ENCODE peak calls at places on chromosomes 16 and 17, in seven cellular contexts. S is astrocyte, L is K562, F is GM23248, B is IMR-90, N is GM12878, Y is neural progenitor cell. C is an unnamed sample.

GRCh38 chr16:87918314-87918713 is 18.0 kb downstream of the CA5A start:
- DNase-seq in N (no peak), F (peak; percentile 85), B (no peak), S (no peak), L (no peak), Y (no peak), C (no peak)

GRCh38 chr17:63694974-63695773 is 4.8 kb downstream of the LIMD2 start:
- DNase-seq in S (no peak), Y (no peak), F (no peak), L (no peak), B (no peak), N (no peak), C (no peak)

GRCh38 chr16:1486551-1487390 is 2.0 kb downstream of the PTX4 start:
- DNase-seq in F (no peak), L (no peak), Y (no peak), N (no peak), B (no peak), S (no peak), C (no peak)

GRCh38 chr17:9021985-9022552 is 759 bp downstream of the NTN1 start:
- DNase-seq in N (no peak), L (no peak), Y (peak; percentile 76), F (peak; percentile 62), B (peak; percentile 4), S (peak; percentile 27), C (peak; percentile 51)

GRCh38 chr17:82838386-82839063 is 1.3 kb downstream of the ZNF750 start:
- DNase-seq in B (peak; percentile 17), S (no peak), Y (no peak), F (peak; percentile 8), L (no peak), N (no peak), C (peak; percentile 59)

GRCh38 chr17:71516149-71516548 is 604.7 kb upstream of the SOX9 start:
- DNase-seq in L (no peak), Y (no peak), N (no peak), B (no peak), S (no peak), F (no peak), C (no peak)

GRCh38 chr17:41284043-41284442 is 8.5 kb downstream of the KRTAP9-7 start:
- DNase-seq in F (peak; percentile 10), L (peak; percentile 0), B (peak; percentile 41), N (no peak), Y (no peak), S (peak; percentile 61), C (no peak)

GRCh38 chr17:5164465-5164864 is 27.2 kb downstream of the ZNF594 start:
- DNase-seq in Y (no peak), L (no peak), S (no peak), B (no peak), N (no peak), F (no peak), C (no peak)

GRCh38 chr16:19718624-19718965 is 524 bp downstream of the IQCK start:
- DNase-seq in B (peak; percentile 9), F (peak; percentile 52), Y (peak; percentile 78), L (no peak), S (no peak), N (no peak), C (peak; percentile 17)

GRCh38 chr16:19694989-19695388 is 23.0 kb downstream of the KNOP1 start:
- DNase-seq in Y (no peak), N (no peak), L (no peak), B (no peak), S (no peak), F (peak; percentile 16), C (no peak)

GRCh38 chr16:86286991-86287640 is 223.2 kb upstream of the FOXF1 start:
- DNase-seq in Y (peak; percentile 64), F (no peak), B (no peak), N (no peak), S (no peak), L (no peak), C (no peak)

GRCh38 chr17:13597723-13598347 is 3.9 kb downstream of the HS3ST3A1 start:
- DNase-seq in Y (peak; percentile 65), B (peak; percentile 64), N (no peak), F (peak; percentile 73), S (peak; percentile 61), L (no peak), C (peak; percentile 31)

GRCh38 chr17:2828396-2829038 is 32.3 kb downstream of the RAP1GAP2 start:
- DNase-seq in Y (peak; percentile 86), L (peak; percentile 81), S (no peak), B (peak; percentile 19), N (no peak), F (peak; percentile 61), C (peak; percentile 40)

GRCh38 chr17:81228420-81228819 is 5.7 kb upstream of the CEP131 start:
- DNase-seq in L (no peak), B (no peak), N (no peak), Y (no peak), S (no peak), F (no peak), C (no peak)

GRCh38 chr16:84180519-84181140 is 6.2 kb downstream of the TAF1C start:
- DNase-seq in S (no peak), L (peak; percentile 47), Y (no peak), F (no peak), N (no peak), B (no peak), C (no peak)

GRCh38 chr17:72421128-72422092 is 300.6 kb downstream of the SOX9 start:
- DNase-seq in L (no peak), Y (no peak), F (peak; percentile 98), N (peak; percentile 94), B (peak; percentile 98), S (peak; percentile 99), C (peak; percentile 98)

GRCh38 chr17:75876190-75876937 is 2.0 kb downstream of the TRIM47 start:
- DNase-seq in N (no peak), L (no peak), B (no peak), S (no peak), Y (peak; percentile 71), F (peak; percentile 33), C (peak; percentile 83)

GRCh38 chr17:57859601-57860413 is 10.0 kb upstream of the MRPS23 start:
- DNase-seq in Y (no peak), L (no peak), N (no peak), F (no peak), S (no peak), B (no peak), C (no peak)

GRCh38 chr16:50263940-50264929 is 2.1 kb upstream of the ADCY7 start:
- DNase-seq in Y (no peak), L (no peak), B (peak; percentile 65), N (peak; percentile 57), F (peak; percentile 43), S (peak; percentile 39), C (peak; percentile 10)

GRCh38 chr17:82407255-82407654 is 10.9 kb upstream of the HEXD start:
- DNase-seq in Y (no peak), L (no peak), S (peak; percentile 55), B (peak; percentile 13), F (no peak), N (no peak), C (no peak)

GRCh38 chr16:727291-727977 is 528 bp downstream of the HAGHL start:
- DNase-seq in L (peak; percentile 35), Y (peak; percentile 50), S (no peak), B (no peak), N (no peak), F (peak; percentile 39), C (no peak)

GRCh38 chr17:45775148-45775547 is 9.0 kb upstream of the CRHR1 start:
- DNase-seq in N (no peak), L (no peak), B (no peak), S (no peak), F (no peak), Y (no peak), C (no peak)

DNA sequence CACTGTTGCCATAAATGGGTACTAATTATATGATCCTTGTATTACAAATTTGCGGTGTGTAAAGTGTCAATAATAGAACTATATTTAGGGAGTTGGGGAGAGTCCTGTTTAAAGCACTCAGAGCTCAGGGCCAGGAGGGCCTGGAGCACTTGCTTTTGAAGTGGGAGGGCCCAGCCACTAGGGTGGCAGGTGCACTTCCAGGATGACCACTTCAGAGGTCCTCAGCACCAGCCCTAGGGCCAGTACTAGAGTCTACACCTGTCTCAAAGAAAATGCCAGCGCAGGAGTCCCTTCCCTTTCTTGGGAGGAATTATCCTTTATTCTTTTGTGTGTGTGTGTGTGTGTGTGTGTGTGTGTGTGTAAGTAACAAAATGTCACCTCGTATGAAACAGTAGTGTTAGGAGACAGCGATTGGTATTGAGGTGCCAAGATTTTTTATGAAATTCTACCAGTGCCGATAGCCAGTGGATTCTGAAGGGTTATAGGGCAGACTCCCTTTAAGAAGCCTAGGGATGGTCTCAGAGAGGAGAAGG is 31.9 kb downstream of the MYO18A start:
- DNase-seq in F (no peak), L (no peak), S (no peak), Y (peak; percentile 33), B (no peak), N (no peak), C (no peak)
- H3K9ac ChIP-seq in F (peak overlapping the region; percentile 71), L (peak overlapping the region; percentile 47), S (peak overlapping the region; percentile 76), Y (no peak overlapping the region), B (peak overlapping the region; percentile 47), N (peak overlapping the region; percentile 71), C (peak overlapping the region; percentile 50)

GRCh38 chr16:12901204-12901596 is 198 bp upstream of the SHISA9 start:
- DNase-seq in S (no peak), F (no peak), L (no peak), Y (peak; percentile 94), B (no peak), N (no peak), C (peak; percentile 62)

GRCh38 chr16:12901597-12902436 is at the start of gene SHISA9:
- DNase-seq in F (peak; percentile 41), N (no peak), B (no peak), Y (peak; percentile 85), S (no peak), L (no peak), C (peak; percentile 39)

GRCh38 chr16:12904041-12904671 is 2.8 kb downstream of the SHISA9 start:
- DNase-seq in S (no peak), Y (peak; percentile 74), L (no peak), F (no peak), B (no peak), N (no peak), C (no peak)

GRCh38 chr16:12902511-12903324 is 1.3 kb downstream of the SHISA9 start:
- DNase-seq in N (no peak), Y (peak; percentile 78), F (no peak), B (no peak), S (no peak), L (no peak), C (peak; percentile 28)

GRCh38 chr16:12903325-12904040 is 2.1 kb downstream of the SHISA9 start:
- DNase-seq in S (no peak), B (no peak), N (no peak), Y (peak; percentile 79), F (no peak), L (no peak), C (no peak)
- H4K20me1 ChIP-seq in S (no peaks in the 10 kb centered on the region), B (no peaks in the 10 kb centered on the region), N (no peaks in the 10 kb centered on the region), Y (peaks cover 11% of the 10 kb centered on the region), F (no peaks in the 10 kb centered on the region), L (no peaks in the 10 kb centered on the region), C (no peaks in the 10 kb centered on the region)

GRCh38 chr17:4109424-4109823 is 33.4 kb downstream of the ZZEF1 start:
- DNase-seq in L (no peak), Y (no peak), N (no peak), B (no peak), F (no peak), S (no peak), C (no peak)
- H3K36me3 ChIP-seq in L (peaks cover 73% of the 10 kb centered on the region), Y (no peaks in the 10 kb centered on the region), N (peaks cover 17% of the 10 kb centered on the region), B (peaks cover 44% of the 10 kb centered on the region), F (peaks cover 53% of the 10 kb centered on the region), S (peaks cover 34% of the 10 kb centered on the region), C (peaks cover 29% of the 10 kb centered on the region)

DNA sequence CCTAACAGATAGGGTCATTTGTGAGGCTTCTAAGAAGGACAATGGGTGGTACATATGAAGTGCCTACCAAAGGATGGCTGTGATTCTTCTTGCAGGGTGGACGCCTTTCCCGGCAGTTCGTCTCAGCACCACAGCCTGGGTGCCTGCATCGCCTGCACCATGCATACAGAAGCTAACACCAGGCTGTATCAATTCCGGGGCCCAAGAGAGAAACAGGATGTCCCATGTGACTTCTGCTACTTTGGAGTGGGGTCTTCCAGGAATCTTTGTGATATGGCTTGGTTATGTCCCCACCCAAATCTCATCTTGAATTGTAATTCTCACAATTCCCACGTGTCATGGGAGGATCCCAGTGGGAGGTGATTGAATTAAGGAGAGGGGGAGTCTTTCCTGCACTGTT is 251.6 kb upstream of the TNRC6C start:
- DNase-seq in F (no peak), L (no peak), Y (no peak), B (no peak), N (no peak), S (no peak), C (no peak)
- H3K9ac ChIP-seq in F (no peak overlapping the region), L (no peak overlapping the region), Y (no peak overlapping the region), B (no peak overlapping the region), N (no peak overlapping the region), S (no peak overlapping the region), C (no peak overlapping the region)